ENCODE peak calls at places on chromosomes 7 and 10, in nine cellular contexts. K, Z, R, U, D, X, B, M and F are unnamed samples.
A peak's percentile ranks its signal among the peaks of the same experiment; 100 is the strongest.

GRCh38 chr7:104679085-104679484 is 334.9 kb upstream of the KMT2E start:
- DNase-seq in K (no peak), Z (no peak), R (no peak), U (no peak), D (no peak), X (no peak), B (no peak), M (no peak), F (no peak)

GRCh38 chr10:1602037-1602471 is 135.3 kb downstream of the ADARB2 start:
- DNase-seq in K (no peak), Z (no peak), R (no peak), U (no peak), D (no peak), X (no peak), B (no peak), M (no peak), F (no peak)

GRCh38 chr10:35448687-35449662 is 112.7 kb downstream of the CCNY start:
- DNase-seq in K (no peak), Z (no peak), R (no peak), U (no peak), D (no peak), X (no peak), B (peak; percentile 20), M (no peak), F (no peak)

GRCh38 chr10:29608476-29609301 is 26.1 kb downstream of the SVIL start:
- DNase-seq in K (no peak), Z (no peak), R (no peak), U (no peak), D (no peak), X (no peak), B (no peak), M (no peak), F (no peak)

GRCh38 chr10:113978802-113979201 is 64.9 kb upstream of the ADRB1 start:
- DNase-seq in K (peak; percentile 37), Z (no peak), R (no peak), U (no peak), D (no peak), X (no peak), B (no peak), M (no peak), F (no peak)

GRCh38 chr10:30228638-30229037 is 120.4 kb downstream of the MTPAP start:
- DNase-seq in K (peak; percentile 18), Z (no peak), R (no peak), U (no peak), D (no peak), X (no peak), B (no peak), M (no peak), F (no peak)

GRCh38 chr7:115782716-115783460 is 247.7 kb downstream of the TFEC start:
- DNase-seq in K (no peak), Z (no peak), R (peak; percentile 26), U (peak; percentile 4), D (no peak), X (no peak), B (no peak), M (no peak), F (no peak)

GRCh38 chr10:131193923-131194322 is 117.6 kb downstream of the TCERG1L start:
- DNase-seq in K (no peak), Z (no peak), R (no peak), U (no peak), D (no peak), X (no peak), B (no peak), M (no peak), F (no peak)

GRCh38 chr7:150420242-150420641 is 30.2 kb upstream of the GIMAP8 start:
- DNase-seq in K (no peak), Z (no peak), R (no peak), U (no peak), D (no peak), X (no peak), B (no peak), M (no peak), F (no peak)

GRCh38 chr7:150417239-150417638 is 33.2 kb upstream of the GIMAP8 start:
- DNase-seq in K (no peak), Z (no peak), R (no peak), U (no peak), D (no peak), X (no peak), B (no peak), M (no peak), F (no peak)

GRCh38 chr7:150415161-150416160 is 35.0 kb upstream of the GIMAP8 start:
- DNase-seq in K (no peak), Z (no peak), R (no peak), U (peak; percentile 0), D (no peak), X (no peak), B (no peak), M (no peak), F (no peak)

GRCh38 chr7:150420987-150421674 is 29.3 kb upstream of the GIMAP8 start:
- DNase-seq in K (peak; percentile 80), Z (peak; percentile 77), R (peak; percentile 87), U (peak; percentile 95), D (peak; percentile 89), X (peak; percentile 77), B (peak; percentile 73), M (peak; percentile 40), F (no peak)

DNA sequence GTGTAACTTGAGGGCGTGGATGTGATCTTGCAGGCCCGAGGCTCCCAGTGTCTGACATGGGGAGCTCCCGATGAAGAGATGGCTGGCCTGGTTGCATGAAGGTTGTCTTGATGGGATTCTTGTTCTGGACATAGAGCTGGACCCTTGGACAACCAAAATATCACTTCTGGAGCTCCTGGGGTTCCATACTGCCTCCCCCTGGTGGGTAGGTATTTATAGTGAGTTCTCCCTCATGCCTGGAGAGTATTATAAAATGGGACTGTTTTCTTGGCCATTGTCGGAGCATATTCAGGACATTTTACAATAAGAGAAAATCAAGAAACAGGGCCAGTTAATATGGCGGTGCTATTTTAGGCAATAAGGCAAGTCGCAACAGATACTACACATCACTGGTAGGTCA is 32.6 kb upstream of the GIMAP8 start:
- DNase-seq in K (no peak), Z (no peak), R (no peak), U (peak; percentile 9), D (no peak), X (no peak), B (no peak), M (no peak), F (no peak)
- TF ChIP-seq CTCF in K (no peak), Z (no peak), R (no peak), U (no peak), D (no peak), X (peak; percentile 23), B (no peak), M (no peak), F (no peak)

DNA sequence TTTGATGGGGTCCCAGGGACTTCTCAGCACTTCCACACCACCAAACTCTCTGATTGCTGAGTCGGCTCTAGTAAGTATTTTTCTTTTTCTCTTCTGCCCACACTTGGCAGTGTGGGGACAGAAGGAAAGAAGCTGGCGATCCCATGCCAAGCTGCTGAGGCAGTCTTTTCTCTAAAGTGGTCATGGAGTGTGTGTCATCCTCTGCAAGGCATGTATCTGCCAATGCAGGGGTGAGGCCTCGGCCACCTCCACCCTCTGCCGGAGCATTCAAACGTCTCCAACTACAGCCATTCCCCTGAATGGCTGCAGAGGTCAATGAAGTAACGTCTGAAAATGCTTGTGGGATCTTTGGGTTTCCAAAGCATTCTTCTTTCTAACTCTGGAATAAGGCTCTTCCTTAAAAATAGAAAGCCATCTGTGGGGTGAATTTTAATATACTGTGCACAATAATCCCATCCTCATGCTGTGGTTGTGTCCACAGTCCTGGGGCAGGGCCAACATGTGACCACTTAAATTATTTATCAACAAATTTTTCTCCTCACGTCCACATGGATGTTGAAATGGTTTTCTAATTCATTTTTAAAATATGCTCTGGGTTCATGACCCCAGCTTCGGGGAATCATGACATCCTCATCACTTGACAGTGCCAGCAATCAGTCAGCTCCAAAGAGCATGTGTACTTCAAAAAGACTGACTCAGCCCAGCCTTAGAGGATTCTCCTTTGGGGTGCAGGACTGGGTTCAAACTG is 171.3 kb upstream of the ITGB1 start:
- DNase-seq in K (peak; percentile 50), Z (peak; percentile 56), R (no peak), U (peak; percentile 27), D (no peak), X (no peak), B (peak; percentile 81), M (peak; percentile 99), F (peak; percentile 90)
- TF ChIP-seq CTCF in K (peak; percentile 18), Z (no peak), R (no peak), U (no peak), D (no peak), X (no peak), B (no peak), M (peak; percentile 6), F (no peak)

DNA sequence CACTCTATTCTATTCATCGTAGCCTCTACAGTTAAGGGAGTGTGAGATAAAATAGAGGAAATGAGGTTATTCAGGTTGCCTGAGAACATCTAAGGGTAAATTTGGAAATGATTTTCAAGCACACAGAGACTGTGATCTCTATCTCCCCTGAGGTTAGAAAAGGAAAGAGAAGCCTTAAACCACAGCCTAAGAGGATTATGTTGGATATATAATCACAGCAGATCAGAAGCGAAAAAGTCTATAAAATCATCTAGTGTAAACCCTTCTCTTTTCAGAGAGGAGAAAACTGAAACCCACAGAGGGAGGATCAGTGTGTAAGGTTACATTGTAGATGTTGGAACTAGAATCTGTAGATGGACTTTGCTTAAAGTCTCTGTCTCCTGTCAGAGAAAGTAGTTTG is 90.6 kb upstream of the SEMA3E start:
- DNase-seq in K (no peak), Z (no peak), R (no peak), U (no peak), D (no peak), X (no peak), B (no peak), M (no peak), F (no peak)
- TF ChIP-seq CTCF in K (no peak), Z (no peak), R (no peak), U (no peak), D (no peak), X (no peak), B (no peak), M (no peak), F (no peak)

GRCh38 chr7:63080406-63080805 is 918.2 kb upstream of the ZNF722 start:
- DNase-seq in K (no peak), Z (no peak), R (no peak), U (no peak), D (no peak), X (no peak), B (no peak), M (no peak), F (no peak)

GRCh38 chr7:63073286-63073685 is 925.4 kb upstream of the ZNF722 start:
- DNase-seq in K (no peak), Z (no peak), R (no peak), U (no peak), D (no peak), X (no peak), B (no peak), M (no peak), F (no peak)

GRCh38 chr7:63080831-63081230 is 917.8 kb upstream of the ZNF722 start:
- DNase-seq in K (no peak), Z (no peak), R (no peak), U (no peak), D (no peak), X (no peak), B (no peak), M (no peak), F (no peak)

GRCh38 chr7:63073736-63074135 is 924.9 kb upstream of the ZNF722 start:
- DNase-seq in K (no peak), Z (no peak), R (no peak), U (no peak), D (no peak), X (no peak), B (no peak), M (no peak), F (no peak)

DNA sequence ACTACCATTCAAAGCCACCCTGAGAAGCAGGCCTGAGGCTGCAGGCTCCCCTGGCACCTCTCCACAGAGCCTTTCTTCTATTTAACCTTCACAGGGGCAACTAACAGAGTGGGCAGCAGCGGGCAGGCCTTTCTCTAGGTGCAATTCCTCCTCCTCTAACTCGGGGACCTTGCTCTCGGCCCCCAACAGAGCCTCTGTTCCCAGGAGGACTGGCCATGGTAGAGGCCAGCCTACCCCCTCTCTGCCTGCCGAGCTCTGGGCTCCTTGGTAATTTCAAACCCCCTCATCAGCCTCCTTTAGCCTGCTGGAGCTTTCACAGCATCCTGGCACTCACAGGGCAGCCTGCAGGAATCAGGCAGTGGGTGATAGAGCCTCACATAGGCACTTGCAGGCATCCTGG is 920.8 kb upstream of the ZNF722 start:
- DNase-seq in K (no peak), Z (no peak), R (no peak), U (no peak), D (no peak), X (no peak), B (no peak), M (no peak), F (no peak)
- TF ChIP-seq CTCF in K (no peak), Z (no peak), R (no peak), U (no peak), D (no peak), X (no peak), B (no peak), M (no peak), F (no peak)